ENCODE peak calls at places on chromosome 1, in seven cellular contexts. One of them, this sample, is unnamed.

GRCh38 chr1:14442669-14443068 is 155.8 kb upstream of the KAZN start:
- DNase-seq in H54: no peak
- DNase-seq in body of pancreas: no peak
- DNase-seq in GM12891: no peak
- DNase-seq in stomach: no peak
- DNase-seq in heart left ventricle: no peak
- DNase-seq in breast epithelium: no peak
- DNase-seq in this sample: no peak

GRCh38 chr1:168261390-168261789 is 19.3 kb upstream of the TBX19 start:
- DNase-seq in body of pancreas: no peak
- DNase-seq in breast epithelium: no peak
- DNase-seq in heart left ventricle: no peak
- DNase-seq in GM12891: no peak
- DNase-seq in H54: no peak
- DNase-seq in stomach: no peak
- DNase-seq in this sample: no peak

GRCh38 chr1:244163861-244164562 is 112.9 kb downstream of the ZBTB18 start:
- DNase-seq in GM12891: no peak
- DNase-seq in heart left ventricle: peak
- DNase-seq in body of pancreas: no peak
- DNase-seq in stomach: no peak
- DNase-seq in H54: peak
- DNase-seq in breast epithelium: no peak
- DNase-seq in this sample: no peak

GRCh38 chr1:170126691-170127090 is 19.1 kb upstream of the NTMT2 start:
- DNase-seq in stomach: no peak
- DNase-seq in GM12891: no peak
- DNase-seq in heart left ventricle: no peak
- DNase-seq in body of pancreas: no peak
- DNase-seq in H54: peak
- DNase-seq in breast epithelium: no peak
- DNase-seq in this sample: no peak

GRCh38 chr1:1168156-1168450 is 5.6 kb upstream of the TTLL10 start:
- DNase-seq in body of pancreas: no peak
- DNase-seq in GM12891: no peak
- DNase-seq in heart left ventricle: peak
- DNase-seq in H54: no peak
- DNase-seq in breast epithelium: no peak
- DNase-seq in stomach: no peak
- DNase-seq in this sample: no peak

GRCh38 chr1:194341587-194341986 is 1155.2 kb upstream of the B3GALT2 start:
- DNase-seq in heart left ventricle: no peak
- DNase-seq in H54: no peak
- DNase-seq in body of pancreas: no peak
- DNase-seq in breast epithelium: no peak
- DNase-seq in GM12891: no peak
- DNase-seq in stomach: no peak
- DNase-seq in this sample: no peak

GRCh38 chr1:58896211-58897183 is 112.7 kb upstream of the JUN start:
- DNase-seq in stomach: peak
- DNase-seq in body of pancreas: peak
- DNase-seq in heart left ventricle: peak
- DNase-seq in breast epithelium: no peak
- DNase-seq in GM12891: no peak
- DNase-seq in H54: no peak
- DNase-seq in this sample: peak

GRCh38 chr1:70487910-70488665 is 77.0 kb downstream of the CTH start:
- DNase-seq in body of pancreas: peak
- DNase-seq in heart left ventricle: no peak
- DNase-seq in GM12891: peak
- DNase-seq in stomach: no peak
- DNase-seq in H54: no peak
- DNase-seq in breast epithelium: no peak
- DNase-seq in this sample: peak

GRCh38 chr1:12026586-12026985 is 7.3 kb downstream of the MIIP start:
- DNase-seq in H54: no peak
- DNase-seq in breast epithelium: no peak
- DNase-seq in GM12891: no peak
- DNase-seq in heart left ventricle: no peak
- DNase-seq in stomach: no peak
- DNase-seq in body of pancreas: no peak
- DNase-seq in this sample: no peak

GRCh38 chr1:62311473-62311943 is 7.7 kb downstream of the KANK4 start:
- DNase-seq in H54: no peak
- DNase-seq in heart left ventricle: no peak
- DNase-seq in stomach: no peak
- DNase-seq in breast epithelium: no peak
- DNase-seq in GM12891: no peak
- DNase-seq in body of pancreas: no peak
- DNase-seq in this sample: no peak

GRCh38 chr1:218812360-218812759 is 361.3 kb upstream of the LYPLAL1 start:
- DNase-seq in stomach: no peak
- DNase-seq in GM12891: no peak
- DNase-seq in breast epithelium: no peak
- DNase-seq in heart left ventricle: no peak
- DNase-seq in H54: no peak
- DNase-seq in body of pancreas: no peak
- DNase-seq in this sample: no peak

GRCh38 chr1:27527857-27528700 is 38.1 kb upstream of the WASF2 start:
- DNase-seq in body of pancreas: peak
- DNase-seq in H54: no peak
- DNase-seq in breast epithelium: no peak
- DNase-seq in heart left ventricle: no peak
- DNase-seq in GM12891: peak
- DNase-seq in stomach: peak
- DNase-seq in this sample: peak
- TF ChIP-seq POLR2A in body of pancreas: peak
- TF ChIP-seq POLR2A in H54: no peak
- TF ChIP-seq POLR2A in breast epithelium: no peak
- TF ChIP-seq POLR2A in heart left ventricle: no peak
- TF ChIP-seq POLR2A in GM12891: no peak
- TF ChIP-seq POLR2A in stomach: no peak
- TF ChIP-seq POLR2A in this sample: no peak

GRCh38 chr1:108199781-108200626 is at the start of gene SLC25A24:
- DNase-seq in GM12891: peak
- DNase-seq in H54: peak
- DNase-seq in body of pancreas: peak
- DNase-seq in breast epithelium: peak
- DNase-seq in stomach: peak
- DNase-seq in heart left ventricle: peak
- DNase-seq in this sample: peak
- TF ChIP-seq POLR2A in GM12891: no peak
- TF ChIP-seq POLR2A in H54: peak
- TF ChIP-seq POLR2A in body of pancreas: peak
- TF ChIP-seq POLR2A in breast epithelium: no peak
- TF ChIP-seq POLR2A in stomach: peak
- TF ChIP-seq POLR2A in heart left ventricle: peak
- TF ChIP-seq POLR2A in this sample: no peak

DNA sequence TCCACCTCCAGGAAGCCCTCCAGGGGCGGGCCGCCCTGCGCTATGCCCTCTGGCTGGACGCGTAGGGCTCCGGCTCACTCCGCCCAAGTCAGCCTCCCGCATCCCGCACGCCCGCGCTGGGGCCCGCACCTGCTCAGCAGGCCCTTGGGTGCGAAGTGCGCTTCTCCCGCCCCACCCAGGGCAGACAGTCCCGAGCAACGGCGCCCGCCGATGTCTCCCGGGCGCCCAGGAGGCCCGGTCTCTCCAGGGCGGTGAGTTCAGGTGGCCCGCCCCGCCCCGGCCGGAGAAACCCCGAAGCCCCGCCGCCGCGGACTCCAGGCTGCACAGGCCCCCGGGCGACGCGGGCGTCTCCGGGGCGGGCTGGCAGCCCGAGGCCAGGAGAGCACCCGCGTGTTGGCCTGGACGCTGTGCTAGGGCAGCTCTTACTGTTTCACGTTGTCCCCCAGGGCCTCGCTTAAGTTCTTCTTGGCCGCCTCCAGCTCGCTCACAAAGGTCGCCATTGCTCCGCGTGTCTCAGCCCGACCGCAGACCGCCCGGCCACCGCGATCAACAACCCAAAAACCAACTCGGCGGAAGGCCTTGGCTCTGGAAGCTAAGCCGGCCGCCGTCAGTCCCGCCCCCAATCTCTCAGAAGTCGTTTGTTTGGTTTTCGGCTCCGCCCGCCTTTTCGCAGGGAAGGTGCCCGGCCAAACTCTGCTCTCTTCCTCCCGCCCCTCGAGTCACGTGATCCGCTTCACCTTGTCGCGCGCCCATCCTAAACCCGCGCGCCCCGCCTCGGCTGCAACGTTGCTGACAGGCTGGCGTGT is at the start of gene TADA1:
- DNase-seq in heart left ventricle: peak
- DNase-seq in body of pancreas: peak
- DNase-seq in stomach: peak
- DNase-seq in H54: peak
- DNase-seq in breast epithelium: peak
- DNase-seq in GM12891: peak
- DNase-seq in this sample: peak
- TF ChIP-seq POLR2A in heart left ventricle: peak
- TF ChIP-seq POLR2A in body of pancreas: peak
- TF ChIP-seq POLR2A in stomach: no peak
- TF ChIP-seq POLR2A in H54: peak
- TF ChIP-seq POLR2A in breast epithelium: no peak
- TF ChIP-seq POLR2A in GM12891: no peak
- TF ChIP-seq POLR2A in this sample: peak

GRCh38 chr1:203031467-203031866 is 5.2 kb downstream of the PPFIA4 start:
- DNase-seq in H54: no peak
- DNase-seq in body of pancreas: no peak
- DNase-seq in heart left ventricle: no peak
- DNase-seq in breast epithelium: no peak
- DNase-seq in stomach: no peak
- DNase-seq in GM12891: no peak
- DNase-seq in this sample: peak

GRCh38 chr1:203028067-203028783 is 1.9 kb downstream of the PPFIA4 start:
- DNase-seq in stomach: no peak
- DNase-seq in breast epithelium: no peak
- DNase-seq in GM12891: no peak
- DNase-seq in heart left ventricle: no peak
- DNase-seq in body of pancreas: no peak
- DNase-seq in H54: no peak
- DNase-seq in this sample: no peak

GRCh38 chr1:203026666-203027663 is 674 bp downstream of the PPFIA4 start:
- DNase-seq in body of pancreas: no peak
- DNase-seq in stomach: peak
- DNase-seq in heart left ventricle: no peak
- DNase-seq in H54: no peak
- DNase-seq in GM12891: peak
- DNase-seq in breast epithelium: no peak
- DNase-seq in this sample: no peak

GRCh38 chr1:203028784-203029553 is 2.7 kb downstream of the PPFIA4 start:
- DNase-seq in stomach: no peak
- DNase-seq in breast epithelium: no peak
- DNase-seq in GM12891: no peak
- DNase-seq in body of pancreas: no peak
- DNase-seq in H54: no peak
- DNase-seq in heart left ventricle: peak
- DNase-seq in this sample: no peak

DNA sequence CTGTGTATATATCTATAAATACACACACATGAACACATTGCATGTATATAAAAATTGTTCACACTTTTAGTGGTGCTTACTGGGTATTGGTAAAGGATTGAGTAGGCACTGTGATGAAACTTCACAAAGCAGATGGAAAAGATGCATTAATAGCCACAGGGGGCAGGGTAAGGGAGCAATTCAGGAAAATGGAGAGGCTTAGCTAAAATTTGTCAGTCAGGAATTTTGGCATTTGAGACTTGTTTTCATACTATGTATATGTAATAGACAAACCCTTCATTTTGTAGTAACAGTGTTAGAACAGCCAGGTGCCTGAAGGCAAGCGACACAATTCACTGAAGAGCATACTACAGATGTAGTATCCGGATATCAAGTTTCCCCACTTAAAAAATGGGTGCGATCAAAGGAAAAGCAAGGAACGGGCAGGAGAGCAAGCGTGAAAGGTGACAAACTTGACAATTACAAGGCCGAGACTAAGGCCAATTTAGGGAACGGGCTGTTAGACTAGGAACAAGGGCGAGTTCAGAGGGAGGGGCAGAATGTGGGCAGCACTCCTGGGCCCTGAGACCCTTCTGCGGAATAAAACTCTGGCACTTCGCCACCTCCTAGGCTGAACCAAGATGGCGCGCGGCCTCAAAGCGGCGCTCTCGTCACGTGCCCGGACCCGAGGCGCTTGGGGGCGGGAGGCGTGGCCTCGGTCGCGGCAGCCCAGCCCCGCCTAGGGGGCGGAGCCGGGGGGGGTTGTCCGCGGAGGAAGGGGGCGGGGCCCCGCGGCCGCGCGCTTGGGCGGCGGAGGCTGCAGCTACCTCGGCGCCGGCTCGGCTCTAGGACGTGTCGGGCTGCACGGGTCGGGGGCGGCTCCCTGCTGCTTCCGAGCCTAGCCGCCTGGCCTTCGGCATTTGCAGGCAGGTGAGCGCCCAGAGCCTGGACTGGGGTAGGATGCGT is at the start of gene PPFIA4:
- DNase-seq in body of pancreas: peak
- DNase-seq in H54: peak
- DNase-seq in GM12891: peak
- DNase-seq in breast epithelium: peak
- DNase-seq in stomach: peak
- DNase-seq in heart left ventricle: peak
- DNase-seq in this sample: peak
- TF ChIP-seq POLR2A in body of pancreas: no peak
- TF ChIP-seq POLR2A in H54: peak
- TF ChIP-seq POLR2A in GM12891: peak
- TF ChIP-seq POLR2A in breast epithelium: peak
- TF ChIP-seq POLR2A in stomach: no peak
- TF ChIP-seq POLR2A in heart left ventricle: peak
- TF ChIP-seq POLR2A in this sample: no peak